ENCODE peak calls at places on chromosomes 6 and 20, in four cellular contexts. A, X, Z and G are unnamed samples. For H3K27me3, the result is how much of the 10 kb centered on the place peaks cover.

GRCh38 chr6:161233986-161234620 is 39.8 kb downstream of the AGPAT4 start:
- DNase-seq in Z (peak), A (no peak), X (peak), G (peak)

GRCh38 chr6:126118058-126118759 is 131.9 kb downstream of the TRMT11 start:
- DNase-seq in A (no peak), Z (no peak), X (no peak), G (peak)

GRCh38 chr6:20404641-20405032 is 3.0 kb downstream of the E2F3 start:
- DNase-seq in Z (peak), A (peak), X (peak), G (peak)

GRCh38 chr6:11592289-11592906 is 54.8 kb downstream of the TMEM170B start:
- DNase-seq in A (no peak), Z (no peak), X (no peak), G (no peak)

GRCh38 chr6:110360671-110361070 is 2.5 kb upstream of the METTL24 start:
- DNase-seq in Z (no peak), A (no peak), X (no peak), G (no peak)

GRCh38 chr6:13725570-13725969 is 13.9 kb upstream of the RANBP9 start:
- DNase-seq in Z (peak), A (no peak), X (no peak), G (peak)

GRCh38 chr20:31943052-31943471 is 8.8 kb downstream of the PDRG1 start:
- DNase-seq in X (no peak), A (no peak), Z (no peak), G (no peak)

GRCh38 chr6:6320901-6321300 is 439 bp upstream of the F13A1 start:
- DNase-seq in A (peak), X (no peak), Z (no peak), G (peak)

GRCh38 chr6:73734843-73735453 is 38.9 kb downstream of the CD109 start:
- DNase-seq in Z (no peak), A (no peak), X (no peak), G (no peak)

GRCh38 chr6:134216304-134217029 is 101.4 kb downstream of the SGK1 start:
- DNase-seq in Z (no peak), X (no peak), A (no peak), G (no peak)

GRCh38 chr6:150293423-150294280 is 75.2 kb upstream of the IYD start:
- DNase-seq in Z (peak), X (peak), A (no peak), G (peak)

GRCh38 chr20:1672728-1673127 is 15.1 kb upstream of the SIRPG start:
- DNase-seq in Z (no peak), X (no peak), A (no peak), G (no peak)

GRCh38 chr6:41577865-41578713 is 31.9 kb downstream of the FOXP4 start:
- DNase-seq in Z (peak), X (peak), A (peak), G (peak)

GRCh38 chr20:325889-326644 is 715 bp downstream of the SOX12 start:
- DNase-seq in X (peak), A (peak), Z (no peak), G (peak)

GRCh38 chr6:169145476-169145875 is 108.2 kb downstream of the THBS2 start:
- DNase-seq in A (no peak), Z (no peak), X (no peak), G (no peak)

GRCh38 chr6:88209301-88209700 is 43.2 kb upstream of the CNR1 start:
- DNase-seq in A (no peak), Z (no peak), X (no peak), G (no peak)

GRCh38 chr6:101706576-101706975 is 313.1 kb downstream of the GRIK2 start:
- DNase-seq in A (peak), Z (no peak), X (no peak), G (no peak)

GRCh38 chr6:84763397-84764331 is 734 bp downstream of the TBX18 start:
- DNase-seq in Z (peak), X (peak), A (peak), G (peak)

GRCh38 chr20:11218035-11218680 is 544.4 kb upstream of the JAG1 start:
- DNase-seq in Z (no peak), A (no peak), X (no peak), G (no peak)

GRCh38 chr6:104483225-104483834 is 376.4 kb downstream of the HACE1 start:
- DNase-seq in A (no peak), Z (peak), X (peak), G (peak)

GRCh38 chr6:17768388-17768787 is 61.7 kb upstream of the NUP153 start:
- DNase-seq in X (peak), A (peak), Z (no peak), G (peak)

GRCh38 chr6:168942646-168943045 is 311.0 kb downstream of the THBS2 start:
- DNase-seq in X (no peak), A (no peak), Z (no peak), G (no peak)

GRCh38 chr6:84428300-84428907 is 201.0 kb upstream of the CEP162 start:
- DNase-seq in X (peak), A (peak), Z (peak), G (peak)

GRCh38 chr6:147603392-147604081 is 95.0 kb downstream of the SAMD5 start:
- DNase-seq in A (no peak), Z (no peak), X (no peak), G (no peak)

GRCh38 chr6:33923857-33924514 is 120.2 kb upstream of the MLN start:
- DNase-seq in A (no peak), Z (no peak), X (no peak), G (no peak)

GRCh38 chr6:152701081-152701862 is 3.6 kb downstream of the MYCT1 start:
- DNase-seq in X (no peak), A (no peak), Z (no peak), G (no peak)

GRCh38 chr6:56802570-56802969 is 152.3 kb upstream of the BEND6 start:
- DNase-seq in Z (no peak), X (no peak), A (no peak), G (peak)

GRCh38 chr20:23371496-23371895 is 9.5 kb downstream of the GZF1 start:
- DNase-seq in A (no peak), X (no peak), Z (no peak), G (peak)

GRCh38 chr20:64102647-64103354 is 4.6 kb downstream of the NPBWR2 start:
- DNase-seq in Z (no peak), X (peak), A (peak), G (no peak)

GRCh38 chr20:44776977-44777376 is 31.3 kb downstream of the KCNK15 start:
- DNase-seq in X (peak), A (peak), Z (no peak), G (peak)

GRCh38 chr6:140537211-140537610 is 1162.8 kb upstream of the CITED2 start:
- DNase-seq in A (no peak), Z (no peak), X (no peak), G (peak)

GRCh38 chr20:1816384-1817381 is 78.5 kb upstream of the SIRPA start:
- DNase-seq in Z (no peak), X (no peak), A (peak), G (peak)

GRCh38 chr6:67916389-67916788 is 718.7 kb upstream of the ADGRB3 start:
- DNase-seq in A (no peak), X (no peak), Z (no peak), G (no peak)

GRCh38 chr6:62615366-62616015 is 329.5 kb upstream of the KHDRBS2 start:
- DNase-seq in Z (no peak), A (no peak), X (peak), G (no peak)

GRCh38 chr20:25129428-25129827 is 47.5 kb upstream of the VSX1 start:
- DNase-seq in A (no peak), X (no peak), Z (no peak), G (no peak)

GRCh38 chr6:93177451-93177850 is 241.9 kb downstream of the EPHA7 start:
- DNase-seq in A (no peak), Z (no peak), X (no peak), G (no peak)

DNA sequence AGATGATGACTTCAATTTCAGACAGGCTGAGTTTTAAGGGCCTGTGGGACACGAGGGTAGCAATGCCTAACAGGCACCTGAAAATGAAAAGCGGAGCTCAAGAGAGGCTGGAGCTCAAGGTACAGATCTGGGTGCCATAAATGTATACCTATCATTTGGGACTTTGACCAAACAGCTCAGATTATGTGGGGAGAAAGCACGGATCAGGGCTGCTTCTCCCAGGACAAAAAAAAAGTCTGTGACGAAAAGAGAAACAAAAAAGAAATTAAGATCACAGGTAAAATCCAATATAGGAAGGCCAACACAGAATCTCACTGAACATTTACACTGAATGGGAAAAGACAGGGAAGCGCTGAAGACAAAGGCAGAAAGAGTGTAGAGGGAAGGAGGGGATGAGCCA is 1.9 kb downstream of the PRELID3B start:
- DNase-seq in Z (no peak), A (no peak), X (peak), G (no peak)
- H3K4me3 ChIP-seq in Z (no peak), A (no peak), X (peak), G (peak)

DNA sequence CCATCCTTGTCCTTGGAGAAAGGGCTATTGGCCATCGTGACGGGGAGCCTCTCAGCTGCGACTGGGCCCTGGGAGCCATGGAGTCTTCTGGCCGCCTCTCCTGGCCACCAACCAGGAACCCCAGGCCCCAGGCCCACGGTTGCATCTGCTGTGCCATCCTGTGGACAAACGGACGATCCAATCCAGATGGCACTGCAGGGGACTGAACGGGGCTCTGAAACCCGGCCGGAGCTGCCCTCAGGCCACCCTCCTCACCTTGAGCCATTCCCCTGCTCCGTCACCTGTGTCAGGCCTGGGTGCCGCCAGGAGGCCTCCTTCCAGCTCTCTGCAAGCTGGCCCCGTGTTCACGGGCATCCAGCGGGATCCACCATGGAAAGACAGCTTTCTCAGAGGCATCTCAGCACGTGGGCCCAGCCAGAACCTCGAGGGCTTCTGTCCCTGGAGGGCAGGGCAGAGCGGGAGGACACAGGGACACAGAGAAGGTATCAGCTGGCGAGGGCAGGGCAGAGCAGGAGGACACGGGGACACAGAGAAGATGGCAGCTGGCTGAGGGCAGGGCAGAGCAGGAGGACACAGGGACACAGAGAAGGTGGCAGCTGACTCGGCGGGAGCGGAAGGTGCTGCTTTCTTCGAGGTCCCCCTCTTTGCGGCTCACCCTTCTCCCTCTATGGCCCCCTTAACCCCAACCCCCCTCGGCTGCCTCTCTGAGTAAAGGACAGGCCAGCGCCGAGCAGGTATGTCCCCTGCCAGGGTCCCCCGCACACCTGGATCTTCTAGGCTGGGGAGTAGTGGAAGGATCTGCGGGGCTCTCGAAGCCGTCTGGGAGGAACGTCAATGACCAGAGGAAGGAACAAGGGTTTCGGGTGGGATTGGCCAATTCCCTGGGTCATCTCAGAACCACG is 28.8 kb upstream of the BHLHE23 start:
- DNase-seq in X (no peak), A (no peak), Z (no peak), G (no peak)
- H3K27me3 ChIP-seq in X (half or more), A (half or more), Z (under half), G (half or more)

GRCh38 chr6:158485411-158485810 is 74.5 kb upstream of the TMEM181 start:
- DNase-seq in A (no peak), Z (no peak), X (no peak), G (peak)

GRCh38 chr6:158492881-158493280 is 67.0 kb upstream of the TMEM181 start:
- DNase-seq in X (no peak), A (no peak), Z (no peak), G (no peak)

GRCh38 chr6:158487495-158487894 is 72.4 kb upstream of the TMEM181 start:
- DNase-seq in X (no peak), A (no peak), Z (no peak), G (peak)

GRCh38 chr6:158489441-158489840 is 70.5 kb upstream of the TMEM181 start:
- DNase-seq in Z (no peak), X (no peak), A (no peak), G (no peak)

DNA sequence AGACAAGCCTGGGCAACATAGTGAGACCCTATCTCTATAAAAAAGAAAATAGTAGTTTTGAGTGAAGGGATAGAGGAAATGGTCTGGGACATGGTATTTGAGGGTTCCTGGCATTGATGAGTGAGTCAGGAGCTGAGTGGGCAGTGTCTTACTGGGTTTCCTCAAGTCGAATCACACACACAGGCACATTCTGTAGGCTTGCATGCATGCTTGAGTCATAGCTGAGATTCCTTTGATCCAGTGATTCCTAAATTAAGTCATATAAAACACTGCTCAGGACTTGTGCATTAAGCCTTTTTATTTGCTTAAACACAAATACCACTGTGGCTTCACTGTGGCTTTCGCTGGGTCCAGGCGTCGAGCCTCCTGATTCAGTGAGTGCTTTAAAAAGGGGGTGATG is 71.8 kb upstream of the TMEM181 start:
- DNase-seq in X (no peak), A (no peak), Z (peak), G (peak)
- TF ChIP-seq EZH2phosphoT487 in X (no peak), A (no peak), Z (no peak), G (no peak)

GRCh38 chr20:36408219-36408618 is 102.1 kb downstream of the DLGAP4 start:
- DNase-seq in Z (no peak), A (peak), X (peak), G (peak)
- H3K4me3 ChIP-seq in Z (no peak), A (no peak), X (no peak), G (no peak)